ENCODE peak calls at places on chromosomes 4 and X, in ten cellular contexts. N is uterus, M is H1, J is sigmoid colon, F is adrenal gland, X is transverse colon, Z is heart left ventricle, Y is upper lobe of left lung, H is stomach, D is body of pancreas. B is an unnamed sample. For H3K4me1 and H3K36me3, the result is how much of the 10 kb centered on the place peaks cover.

GRCh38 chr4:104421576-104421975 is 73.1 kb downstream of the CXXC4 start:
- DNase-seq in N (no peak), M (no peak), J (no peak), F (no peak), X (no peak), Z (no peak), Y (no peak), H (no peak), D (no peak), B (no peak)

GRCh38 chr4:151045907-151046306 is 30.8 kb upstream of the LRBA start:
- DNase-seq in N (no peak), M (no peak), J (no peak), F (no peak), X (no peak), Z (no peak), Y (no peak), H (no peak), D (peak), B (no peak)

GRCh38 chr4:137531951-137532868 is at the start of gene PCDH18:
- DNase-seq in N (peak), M (peak), J (peak), F (peak), X (peak), Z (peak), Y (peak), H (peak), D (peak), B (no peak)

GRCh38 chrX:9859711-9860555 is 73.7 kb downstream of the SHROOM2 start:
- DNase-seq in N (no peak), M (no peak), J (no peak), F (no peak), X (no peak), Z (no peak), Y (no peak), H (no peak), D (no peak), B (no peak)

GRCh38 chr4:29711226-29711625 is 1008.9 kb upstream of the PCDH7 start:
- DNase-seq in N (no peak), M (no peak), J (no peak), F (no peak), X (no peak), Z (no peak), Y (no peak), H (no peak), D (no peak), B (no peak)

GRCh38 chr4:169810325-169811323 is 52.9 kb upstream of the HPF1 start:
- DNase-seq in N (no peak), M (no peak), J (no peak), F (peak), X (peak), Z (no peak), Y (no peak), H (no peak), D (peak), B (no peak)

GRCh38 chr4:84750260-84750955 is 167.5 kb downstream of the CDS1 start:
- DNase-seq in N (no peak), M (no peak), J (no peak), F (no peak), X (no peak), Z (no peak), Y (no peak), H (no peak), D (peak), B (no peak)

GRCh38 chr4:157898836-157899605 is 273.8 kb downstream of the GASK1B start:
- DNase-seq in N (no peak), M (no peak), J (no peak), F (no peak), X (no peak), Z (no peak), Y (no peak), H (no peak), D (no peak), B (no peak)

GRCh38 chrX:1420371-1420770 is 28.5 kb upstream of the SLC25A6 start:
- DNase-seq in N (no peak), M (no peak), J (peak), F (no peak), X (no peak), Z (no peak), Y (no peak), H (no peak), D (no peak), B (no peak)

GRCh38 chr4:145819246-145820181 is 119.1 kb downstream of the ZNF827 start:
- DNase-seq in N (no peak), M (no peak), J (no peak), F (no peak), X (peak), Z (no peak), Y (no peak), H (no peak), D (peak), B (no peak)

GRCh38 chr4:121370729-121371325 is 10.0 kb downstream of the QRFPR start:
- DNase-seq in N (no peak), M (no peak), J (no peak), F (peak), X (peak), Z (peak), Y (peak), H (peak), D (peak), B (no peak)

GRCh38 chr4:27008693-27009092 is 148.1 kb downstream of the STIM2 start:
- DNase-seq in N (no peak), M (no peak), J (no peak), F (no peak), X (no peak), Z (no peak), Y (no peak), H (no peak), D (no peak), B (no peak)

GRCh38 chr4:87053802-87054767 is 119.3 kb downstream of the AFF1 start:
- DNase-seq in N (no peak), M (no peak), J (no peak), F (no peak), X (no peak), Z (no peak), Y (no peak), H (no peak), D (no peak), B (no peak)

GRCh38 chr4:14265651-14266050 is 638.1 kb upstream of the BOD1L1 start:
- DNase-seq in N (no peak), M (no peak), J (no peak), F (no peak), X (no peak), Z (no peak), Y (no peak), H (no peak), D (no peak), B (no peak)

GRCh38 chrX:68895339-68896250 is 66.8 kb downstream of the EFNB1 start:
- DNase-seq in N (no peak), M (no peak), J (peak), F (peak), X (peak), Z (peak), Y (peak), H (peak), D (peak), B (no peak)

GRCh38 chrX:11447418-11447817 is 154.2 kb downstream of the AMELX start:
- DNase-seq in N (no peak), M (no peak), J (no peak), F (no peak), X (no peak), Z (no peak), Y (no peak), H (no peak), D (no peak), B (no peak)

GRCh38 chrX:68084765-68085164 is 348.5 kb downstream of the OPHN1 start:
- DNase-seq in N (peak), M (no peak), J (no peak), F (peak), X (no peak), Z (no peak), Y (no peak), H (no peak), D (no peak), B (no peak)

GRCh38 chr4:7295917-7296660 is 103.8 kb downstream of the SORCS2 start:
- DNase-seq in N (peak), M (no peak), J (no peak), F (peak), X (peak), Z (peak), Y (no peak), H (no peak), D (peak), B (no peak)

GRCh38 chr4:78661923-78662521 is 110.5 kb downstream of the ANXA3 start:
- DNase-seq in N (no peak), M (no peak), J (no peak), F (no peak), X (no peak), Z (no peak), Y (no peak), H (no peak), D (no peak), B (no peak)

GRCh38 chr4:156959298-156959702 is 12.3 kb downstream of the PDGFC start:
- DNase-seq in N (no peak), M (no peak), J (no peak), F (no peak), X (no peak), Z (no peak), Y (no peak), H (no peak), D (no peak), B (no peak)

GRCh38 chrX:118614150-118614549 is 113.3 kb upstream of the IL13RA1 start:
- DNase-seq in N (no peak), M (no peak), J (no peak), F (no peak), X (no peak), Z (no peak), Y (no peak), H (no peak), D (no peak), B (no peak)

GRCh38 chr4:119785963-119786362 is 157.4 kb upstream of the PDE5A start:
- DNase-seq in N (no peak), M (no peak), J (no peak), F (peak), X (peak), Z (no peak), Y (no peak), H (peak), D (peak), B (no peak)

GRCh38 chrX:108437789-108438623 is at the start of gene COL4A6:
- DNase-seq in N (peak), M (peak), J (no peak), F (no peak), X (no peak), Z (peak), Y (peak), H (no peak), D (peak), B (no peak)

GRCh38 chr4:25421819-25422511 is 44.9 kb downstream of the ANAPC4 start:
- DNase-seq in N (no peak), M (no peak), J (no peak), F (no peak), X (peak), Z (no peak), Y (no peak), H (no peak), D (no peak), B (no peak)

GRCh38 chr4:61909031-61909430 is 708.9 kb downstream of the ADGRL3 start:
- DNase-seq in N (no peak), M (no peak), J (no peak), F (no peak), X (no peak), Z (no peak), Y (no peak), H (no peak), D (no peak), B (no peak)

GRCh38 chr4:44425614-44426208 is 22.9 kb downstream of the KCTD8 start:
- DNase-seq in N (no peak), M (no peak), J (no peak), F (no peak), X (no peak), Z (no peak), Y (no peak), H (no peak), D (no peak), B (no peak)

GRCh38 chr4:56657128-56657527 is 24.0 kb downstream of the HOPX start:
- DNase-seq in N (no peak), M (no peak), J (no peak), F (no peak), X (no peak), Z (no peak), Y (no peak), H (no peak), D (no peak), B (no peak)

GRCh38 chrX:112424166-112424565 is 255.6 kb downstream of the LHFPL1 start:
- DNase-seq in N (no peak), M (no peak), J (no peak), F (no peak), X (no peak), Z (no peak), Y (no peak), H (no peak), D (no peak), B (no peak)

GRCh38 chr4:138110815-138111214 is 131.3 kb downstream of the SLC7A11 start:
- DNase-seq in N (no peak), M (no peak), J (no peak), F (no peak), X (no peak), Z (no peak), Y (no peak), H (no peak), D (no peak), B (no peak)

GRCh38 chrX:39335447-39336235 is 534.4 kb downstream of the MID1IP1 start:
- DNase-seq in N (no peak), M (no peak), J (no peak), F (peak), X (no peak), Z (no peak), Y (no peak), H (no peak), D (no peak), B (no peak)

GRCh38 chrX:55160685-55161552 is 59.2 kb upstream of the PAGE5 start:
- DNase-seq in N (peak), M (peak), J (peak), F (peak), X (peak), Z (peak), Y (peak), H (peak), D (peak), B (no peak)

GRCh38 chrX:15465896-15466651 is 27.1 kb downstream of the PIR start:
- DNase-seq in N (no peak), M (no peak), J (no peak), F (no peak), X (no peak), Z (no peak), Y (no peak), H (no peak), D (no peak), B (no peak)

GRCh38 chrX:41381685-41382084 is 47.7 kb downstream of the DDX3X start:
- DNase-seq in N (peak), M (peak), J (peak), F (peak), X (peak), Z (no peak), Y (peak), H (peak), D (peak), B (no peak)

GRCh38 chr4:12382567-12382966 is 953.9 kb upstream of the HS3ST1 start:
- DNase-seq in N (no peak), M (no peak), J (no peak), F (no peak), X (no peak), Z (no peak), Y (no peak), H (no peak), D (no peak), B (no peak)
- H3K4me1 ChIP-seq in N (under half), M (under half), J (under half), F (under half), X (under half), Z (under half), Y (under half), H (under half), D (under half), B (under half)

GRCh38 chrX:37348237-37349130 is 680 bp upstream of the PRRG1 start:
- DNase-seq in N (no peak), M (no peak), J (no peak), F (no peak), X (no peak), Z (no peak), Y (no peak), H (no peak), D (no peak), B (no peak)

GRCh38 chrX:37349131-37350033 is at the start of gene PRRG1:
- DNase-seq in N (peak), M (peak), J (peak), F (peak), X (peak), Z (peak), Y (peak), H (peak), D (peak), B (no peak)

GRCh38 chrX:37350034-37350365 is 836 bp downstream of the PRRG1 start:
- DNase-seq in N (no peak), M (no peak), J (no peak), F (peak), X (no peak), Z (no peak), Y (no peak), H (no peak), D (peak), B (no peak)

GRCh38 chrX:37347420-37347819 is 1.7 kb upstream of the PRRG1 start:
- DNase-seq in N (no peak), M (no peak), J (no peak), F (no peak), X (no peak), Z (peak), Y (no peak), H (no peak), D (no peak), B (no peak)
- TF ChIP-seq POLR2A in N (no peak), M (no peak), J (no peak), F (no peak), X (no peak), Z (no peak), Y (no peak), H (no peak), D (no peak), B (no peak)

GRCh38 chr4:734075-734474 is 28.4 kb downstream of the PCGF3 start:
- DNase-seq in N (no peak), M (no peak), J (no peak), F (no peak), X (no peak), Z (no peak), Y (no peak), H (no peak), D (no peak), B (no peak)
- H3K36me3 ChIP-seq in N (under half), M (half or more), J (under half), F (half or more), X (under half), Z (half or more), Y (half or more), H (half or more), D (under half), B (under half)

GRCh38 chr4:40441415-40441814 is 106.3 kb downstream of the CHRNA9 start:
- DNase-seq in N (no peak), M (no peak), J (no peak), F (no peak), X (no peak), Z (no peak), Y (no peak), H (no peak), D (no peak), B (no peak)
- H3K4me1 ChIP-seq in N (under half), M (under half), J (under half), F (under half), X (under half), Z (under half), Y (under half), H (under half), D (under half), B (under half)

DNA sequence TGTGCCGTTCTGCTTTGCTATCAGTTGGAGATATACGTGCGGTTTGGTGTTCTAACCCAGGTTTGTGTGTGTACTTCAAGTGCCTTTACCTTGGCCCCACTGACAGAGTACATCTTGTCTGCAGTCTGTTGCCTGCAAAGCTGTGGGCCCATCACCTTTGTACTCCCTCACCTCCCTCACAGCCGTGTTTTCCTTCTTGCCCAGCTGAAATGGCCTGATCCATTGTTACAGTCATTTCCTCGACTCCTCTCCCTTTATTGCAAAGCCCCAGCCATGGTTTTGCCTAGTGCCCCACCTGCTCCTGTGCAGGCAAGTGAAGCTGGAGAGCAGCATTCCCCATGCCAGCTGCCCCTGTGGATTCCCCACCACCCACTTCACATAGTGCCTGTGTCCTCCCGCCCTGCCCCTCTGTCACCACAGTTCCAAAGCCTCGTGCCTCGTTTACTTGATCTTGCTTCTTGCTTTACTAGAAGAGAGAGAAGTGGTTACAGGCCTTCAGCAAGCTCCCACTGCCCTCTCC is 55.2 kb upstream of the TLR2 start:
- DNase-seq in N (no peak), M (no peak), J (no peak), F (no peak), X (no peak), Z (no peak), Y (no peak), H (no peak), D (no peak), B (no peak)
- TF ChIP-seq POLR2A in N (no peak), M (no peak), J (no peak), F (no peak), X (no peak), Z (no peak), Y (no peak), H (no peak), D (no peak), B (no peak)